ENCODE peak calls at places on chromosomes 7 and 10, in five cellular contexts. U, E, O, V and H are unnamed samples.

GRCh38 chr10:133276435-133277201 is at the start of gene ADAM8:
- DNase-seq in U (peak), E (no peak), O (no peak), V (peak), H (peak)

GRCh38 chr7:53238021-53238605 is 202.7 kb downstream of the POM121L12 start:
- DNase-seq in U (no peak), E (no peak), O (no peak), V (peak), H (no peak)

GRCh38 chr10:79070611-79071534 is 2.1 kb downstream of the ZMIZ1 start:
- DNase-seq in U (peak), E (peak), O (peak), V (peak), H (peak)

GRCh38 chr7:29229056-29229455 is 34.5 kb downstream of the CHN2 start:
- DNase-seq in U (no peak), E (no peak), O (no peak), V (no peak), H (no peak)

GRCh38 chr7:22477876-22478450 is 22.0 kb downstream of the STEAP1B start:
- DNase-seq in U (no peak), E (no peak), O (no peak), V (peak), H (no peak)

GRCh38 chr7:150685219-150686029 is at the start of gene GIMAP2:
- DNase-seq in U (no peak), E (no peak), O (no peak), V (no peak), H (no peak)

GRCh38 chr7:122054393-122054792 is 89.7 kb downstream of the AASS start:
- DNase-seq in U (no peak), E (no peak), O (no peak), V (no peak), H (no peak)

GRCh38 chr10:25125151-25125550 is 49.6 kb upstream of the GPR158 start:
- DNase-seq in U (no peak), E (no peak), O (peak), V (peak), H (peak)

GRCh38 chr10:3125527-3126170 is 46.9 kb downstream of the PITRM1 start:
- DNase-seq in U (no peak), E (no peak), O (no peak), V (no peak), H (no peak)

GRCh38 chr7:148182264-148182663 is 408.3 kb upstream of the C7orf33 start:
- DNase-seq in U (no peak), E (no peak), O (no peak), V (peak), H (no peak)

GRCh38 chr7:12749069-12749468 is 61.6 kb downstream of the ARL4A start:
- DNase-seq in U (no peak), E (no peak), O (no peak), V (no peak), H (no peak)

DNA sequence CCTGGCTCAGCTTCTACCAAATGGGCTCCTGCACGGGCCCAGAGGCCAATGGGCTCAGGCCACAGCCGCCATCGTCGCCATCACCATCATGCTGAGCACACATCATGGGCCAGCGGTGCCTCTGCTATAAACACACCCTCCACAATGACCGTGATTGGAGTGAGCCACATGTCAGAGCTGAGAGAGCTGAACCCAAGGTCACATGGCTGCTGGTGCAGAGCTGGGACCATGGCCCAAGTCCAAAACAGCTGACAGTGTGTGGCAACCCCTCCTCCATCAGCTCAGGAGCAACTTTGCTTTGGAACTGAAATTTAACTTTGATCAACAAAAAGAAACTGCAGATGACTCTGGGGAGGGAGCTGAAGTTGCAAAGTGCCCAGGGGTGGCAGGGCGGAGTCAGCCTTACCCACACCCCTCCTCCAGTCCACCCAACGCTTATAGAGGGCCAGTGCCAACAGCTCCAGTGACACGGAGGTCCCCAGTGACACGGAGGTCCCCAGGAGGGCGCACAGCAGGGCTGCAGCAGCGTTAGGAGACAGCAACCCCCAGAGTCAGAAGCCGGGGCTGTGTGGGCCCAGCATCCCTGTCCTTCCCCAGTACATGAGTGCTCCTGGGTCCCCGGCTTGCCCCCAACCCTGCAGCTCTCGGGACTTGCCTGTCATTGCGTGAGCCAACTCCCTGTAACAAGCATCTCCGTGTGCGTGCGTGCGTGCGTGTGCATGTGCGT is 249.6 kb downstream of the ELFN1 start:
- DNase-seq in U (peak), E (peak), O (no peak), V (no peak), H (no peak)
- H3K23ac ChIP-seq in U (no peak), E (peak), O (no peak), V (no peak), H (no peak)

GRCh38 chr7:100120518-100121085 is 1.2 kb downstream of the CNPY4 start:
- DNase-seq in U (no peak), E (no peak), O (no peak), V (no peak), H (no peak)
- H3K27ac ChIP-seq in U (peak), E (peak), O (no peak), V (no peak), H (no peak)

DNA sequence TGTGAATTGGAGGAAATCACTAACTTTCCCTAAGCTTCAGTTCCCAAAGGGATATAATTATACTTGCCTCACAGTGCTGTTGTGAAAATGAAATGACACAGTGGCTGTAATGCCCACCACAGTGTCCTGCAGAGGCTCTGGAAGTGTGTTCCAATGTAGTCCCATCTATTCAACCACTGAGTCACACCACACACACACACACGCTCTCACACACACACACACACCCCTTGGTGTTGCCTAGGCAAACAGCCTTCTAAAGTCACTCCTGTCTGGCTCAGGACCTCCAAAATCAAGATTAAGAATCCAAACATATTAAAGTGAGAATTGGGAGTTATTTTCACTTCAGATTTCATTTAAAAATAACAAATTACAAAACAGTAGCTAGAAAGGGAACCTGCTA is 73.3 kb downstream of the NRCAM start:
- DNase-seq in U (no peak), E (no peak), O (no peak), V (no peak), H (no peak)
- H3K23ac ChIP-seq in U (no peak), E (no peak), O (no peak), V (no peak), H (no peak)

GRCh38 chr7:113796557-113796956 is 122.3 kb downstream of the PPP1R3A start:
- DNase-seq in U (peak), E (peak), O (no peak), V (peak), H (no peak)
- H3K27ac ChIP-seq in U (peak), E (no peak), O (no peak), V (no peak), H (no peak)

DNA sequence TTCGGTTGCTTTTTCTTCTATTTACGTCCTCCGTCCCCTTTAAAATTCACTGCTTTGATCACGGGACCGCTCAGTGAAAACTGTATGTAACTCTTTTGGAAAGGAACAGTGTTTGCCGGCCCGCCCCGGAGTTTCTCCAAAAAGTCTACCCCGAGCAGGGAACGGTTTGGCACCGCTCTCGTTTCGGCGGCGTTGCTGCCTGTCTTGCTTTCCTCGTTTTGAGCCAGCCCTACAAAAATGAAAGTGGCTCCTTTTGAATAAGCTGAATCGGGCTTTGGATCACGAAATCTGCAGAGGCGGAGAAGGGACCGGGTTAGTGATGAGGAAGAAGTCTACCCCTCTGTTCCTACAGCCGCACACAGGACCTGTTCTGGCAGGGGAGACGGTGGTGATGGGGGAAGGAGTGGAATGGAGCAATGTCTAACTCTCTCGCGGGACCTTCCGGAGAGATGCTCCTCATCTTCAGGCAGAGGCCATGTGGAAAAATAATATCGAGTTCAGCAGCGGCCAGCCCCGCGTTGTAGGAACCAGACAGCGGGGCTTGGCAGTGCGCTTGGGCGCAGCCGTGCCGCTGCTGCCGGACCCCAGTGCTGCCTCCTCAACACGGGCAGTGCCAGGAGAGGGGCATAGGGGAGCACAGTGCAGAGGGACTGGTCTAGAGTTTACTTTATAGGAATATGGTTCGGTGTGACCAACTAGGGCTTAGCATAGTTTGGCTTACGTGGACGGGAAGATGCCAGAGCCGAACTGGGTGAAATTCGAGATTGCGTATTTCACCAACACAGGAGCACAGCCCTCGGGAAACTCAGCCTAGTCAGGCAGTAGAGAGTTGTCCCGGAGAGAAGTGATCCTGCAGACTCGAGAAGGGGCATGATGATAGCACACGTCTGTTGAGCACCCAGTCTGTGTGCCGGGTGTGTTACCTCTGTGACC is 1.4 kb downstream of the HTRA1 start:
- DNase-seq in U (peak), E (peak), O (no peak), V (no peak), H (no peak)
- H3K23ac ChIP-seq in U (no peak), E (peak), O (peak), V (peak), H (no peak)

GRCh38 chr7:101401390-101402080 is 38.9 kb downstream of the COL26A1 start:
- DNase-seq in U (no peak), E (no peak), O (no peak), V (no peak), H (no peak)
- H3K27ac ChIP-seq in U (peak), E (no peak), O (peak), V (peak), H (peak)

DNA sequence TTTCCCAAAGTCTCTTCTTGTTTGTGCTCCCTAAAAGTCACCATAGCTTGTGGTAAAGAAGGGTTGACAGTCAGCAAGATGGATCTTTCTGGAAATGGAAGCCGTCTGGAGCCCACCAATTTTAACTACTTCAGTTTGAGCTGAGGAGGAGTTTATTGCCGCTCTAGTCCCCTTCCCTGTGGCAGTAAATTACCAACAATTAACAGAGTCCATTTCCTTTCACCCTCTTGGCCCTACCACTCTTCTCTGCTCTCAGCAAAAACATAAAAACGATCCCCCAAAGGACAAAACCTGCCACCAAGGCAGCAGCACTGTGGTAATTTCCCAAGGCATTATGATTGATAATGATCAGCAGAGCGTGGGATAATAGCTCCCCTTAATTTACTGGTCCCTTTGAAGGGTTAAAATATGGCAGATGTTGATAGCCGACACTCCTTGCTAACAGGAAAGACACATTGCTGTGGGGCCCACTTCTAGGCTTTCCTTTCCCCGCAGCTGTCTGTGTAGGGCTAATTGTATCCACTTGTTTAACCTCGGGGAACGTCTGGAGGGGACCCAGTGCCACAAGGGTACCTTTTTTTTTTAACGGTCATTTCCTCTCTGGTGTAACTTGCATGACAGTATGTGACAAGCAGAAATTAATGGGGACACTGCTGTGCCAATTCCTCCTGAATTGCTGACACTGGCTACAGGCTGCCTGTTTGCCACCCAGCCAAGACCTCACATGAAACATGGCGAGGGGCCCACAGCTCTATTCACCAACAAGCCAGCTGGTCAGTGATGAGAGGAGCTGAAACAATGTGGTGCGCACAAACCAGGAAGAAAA is 81.4 kb downstream of the CDK6 start:
- DNase-seq in U (no peak), E (no peak), O (no peak), V (no peak), H (no peak)
- H3K23ac ChIP-seq in U (no peak), E (peak), O (no peak), V (no peak), H (no peak)

GRCh38 chr10:44894691-44895090 is 16.4 kb upstream of the TMEM72 start:
- DNase-seq in U (no peak), E (no peak), O (no peak), V (no peak), H (no peak)
- H3K27ac ChIP-seq in U (no peak), E (no peak), O (no peak), V (no peak), H (no peak)

GRCh38 chr7:131587315-131587923 is 31.0 kb upstream of the PODXL start:
- DNase-seq in U (no peak), E (no peak), O (no peak), V (no peak), H (no peak)
- H3K23ac ChIP-seq in U (no peak), E (peak), O (peak), V (peak), H (no peak)